ENCODE peak calls at places on chromosomes 13 and 19, in seven cellular contexts. R is IMR-90, K is neuronal stem cell, U is trophoblast cell, S is H1, L is H9, Y is mesenchymal stem cell. G is an unnamed sample.

GRCh38 chr13:76600086-76600485 is 286.1 kb downstream of the KCTD12 start:
- DNase-seq in R (no peak), K (no peak), U (no peak), S (no peak), L (no peak), Y (peak), G (no peak)

GRCh38 chr13:50123862-50124535 is 108.8 kb downstream of the KCNRG start:
- DNase-seq in R (peak), K (peak), U (peak), S (peak), L (peak), Y (peak), G (peak)

GRCh38 chr19:32966750-32967149 is 5.0 kb downstream of the CEP89 start:
- DNase-seq in R (no peak), K (no peak), U (no peak), S (no peak), L (no peak), Y (no peak), G (no peak)

GRCh38 chr13:114132419-114133121 is at the start of gene RASA3:
- DNase-seq in R (peak), K (peak), U (peak), S (peak), L (peak), Y (peak), G (peak)

GRCh38 chr19:20503536-20503935 is 62.0 kb downstream of the ZNF737 start:
- DNase-seq in R (peak), K (no peak), U (no peak), S (no peak), L (no peak), Y (no peak), G (no peak)

GRCh38 chr13:94114166-94114565 is 365.3 kb downstream of the DCT start:
- DNase-seq in R (no peak), K (no peak), U (no peak), S (no peak), L (no peak), Y (no peak), G (no peak)

GRCh38 chr13:23578411-23579071 is 8.3 kb downstream of the TNFRSF19 start:
- DNase-seq in R (peak), K (no peak), U (peak), S (peak), L (peak), Y (peak), G (peak)

GRCh38 chr13:37490176-37490575 is 108.4 kb downstream of the POSTN start:
- DNase-seq in R (peak), K (no peak), U (no peak), S (no peak), L (no peak), Y (no peak), G (no peak)

GRCh38 chr13:50129923-50130685 is 114.9 kb downstream of the KCNRG start:
- DNase-seq in R (no peak), K (peak), U (peak), S (no peak), L (peak), Y (peak), G (peak)

GRCh38 chr13:41017153-41017552 is 2.0 kb downstream of the ELF1 start:
- DNase-seq in R (no peak), K (no peak), U (no peak), S (no peak), L (no peak), Y (peak), G (no peak)

GRCh38 chr19:18306903-18307681 is 15.8 kb downstream of the LSM4 start:
- DNase-seq in R (no peak), K (no peak), U (no peak), S (no peak), L (no peak), Y (no peak), G (no peak)

GRCh38 chr19:49556412-49557398 is 23.7 kb downstream of the NOSIP start:
- DNase-seq in R (no peak), K (no peak), U (no peak), S (peak), L (peak), Y (no peak), G (peak)

GRCh38 chr19:2260341-2260751 is 4.1 kb upstream of the JSRP1 start:
- DNase-seq in R (no peak), K (no peak), U (no peak), S (no peak), L (no peak), Y (no peak), G (no peak)

GRCh38 chr19:18660051-18660910 is 23.2 kb upstream of the CRTC1 start:
- DNase-seq in R (peak), K (no peak), U (peak), S (no peak), L (no peak), Y (peak), G (no peak)

GRCh38 chr13:27082325-27082724 is 89.3 kb downstream of the USP12 start:
- DNase-seq in R (no peak), K (no peak), U (no peak), S (no peak), L (no peak), Y (no peak), G (no peak)

GRCh38 chr13:113946409-113947181 is 27.3 kb downstream of the C13orf46 start:
- DNase-seq in R (no peak), K (no peak), U (no peak), S (no peak), L (no peak), Y (no peak), G (no peak)

GRCh38 chr13:99968521-99969367 is 2.8 kb downstream of the ZIC5 start:
- DNase-seq in R (no peak), K (no peak), U (no peak), S (no peak), L (peak), Y (no peak), G (peak)

GRCh38 chr13:23081901-23082300 is 98.9 kb upstream of the SGCG start:
- DNase-seq in R (no peak), K (no peak), U (no peak), S (no peak), L (no peak), Y (no peak), G (no peak)

GRCh38 chr19:39277598-39277997 is 9.4 kb downstream of the IFNL2 start:
- DNase-seq in R (no peak), K (no peak), U (peak), S (no peak), L (no peak), Y (peak), G (no peak)

GRCh38 chr19:55600336-55601028 is 394 bp downstream of the ZNF524 start:
- DNase-seq in R (peak), K (peak), U (peak), S (no peak), L (no peak), Y (no peak), G (no peak)

GRCh38 chr19:38848299-38849146 is 1.3 kb downstream of the HNRNPL start:
- DNase-seq in R (no peak), K (no peak), U (no peak), S (no peak), L (no peak), Y (no peak), G (no peak)

GRCh38 chr19:9597027-9597426 is 12.7 kb upstream of the ZNF121 start:
- DNase-seq in R (peak), K (no peak), U (peak), S (no peak), L (no peak), Y (peak), G (no peak)

GRCh38 chr19:45469835-45470146 is 2.0 kb downstream of the FOSB start:
- DNase-seq in R (no peak), K (no peak), U (peak), S (no peak), L (no peak), Y (no peak), G (no peak)

DNA sequence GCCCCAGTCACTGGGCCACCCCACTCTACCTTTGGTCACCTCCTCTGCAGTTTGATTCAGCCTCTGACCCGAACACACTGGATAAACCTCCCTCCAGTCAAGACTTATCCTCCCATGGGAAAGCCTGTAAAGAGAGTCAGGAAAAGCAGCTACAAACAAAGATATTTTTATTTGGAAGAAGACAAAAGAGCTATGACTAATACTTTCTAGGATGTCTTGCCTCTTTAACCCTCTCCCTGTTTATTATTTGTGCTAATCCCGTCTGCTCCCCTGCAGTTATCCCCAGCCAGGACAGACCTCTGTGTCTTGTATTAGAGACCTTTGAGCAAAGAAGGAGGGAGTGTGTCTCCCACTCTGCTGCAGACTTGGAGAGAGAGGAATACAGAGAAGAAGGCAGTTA is 178.3 kb downstream of the EFNB2 start:
- DNase-seq in R (peak), K (peak), U (no peak), S (no peak), L (no peak), Y (peak), G (no peak)
- H3K18ac ChIP-seq in R (no peak), K (no peak), U (no peak), S (no peak), L (no peak), Y (no peak), G (no peak)

DNA sequence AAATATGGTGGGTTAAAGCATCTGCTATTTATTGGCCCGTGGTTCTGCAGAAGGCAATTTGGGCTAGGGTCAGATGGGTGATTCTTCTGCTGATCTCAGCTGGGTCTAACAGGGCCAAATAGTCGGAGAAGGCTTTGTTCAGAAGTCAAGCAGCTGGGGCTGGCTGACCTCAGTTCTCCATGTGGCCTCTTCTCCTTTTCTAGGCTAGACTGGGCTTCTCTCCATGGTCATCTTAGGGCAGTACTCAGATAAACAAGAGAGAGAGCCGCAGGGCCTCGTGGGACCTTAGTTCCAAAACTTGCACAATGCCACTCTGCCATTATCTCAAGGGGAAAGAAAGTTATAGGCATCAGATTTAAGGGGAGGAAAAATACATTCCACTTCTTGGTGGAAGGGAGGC is 89.6 kb downstream of the NALCN start:
- DNase-seq in R (no peak), K (no peak), U (no peak), S (no peak), L (no peak), Y (no peak), G (no peak)
- H3K4ac ChIP-seq in R (no peak), K (no peak), U (no peak), S (no peak), L (no peak), Y (no peak), G (no peak)

GRCh38 chr19:48149430-48149829 is 20.7 kb downstream of the LIG1 start:
- DNase-seq in R (no peak), K (no peak), U (no peak), S (no peak), L (no peak), Y (no peak), G (no peak)
- H4K8ac ChIP-seq in R (no peak), K (no peak), U (no peak), S (no peak), L (no peak), Y (no peak), G (no peak)

GRCh38 chr13:110483386-110483785 is 78.1 kb downstream of the RAB20 start:
- DNase-seq in R (no peak), K (no peak), U (no peak), S (no peak), L (no peak), Y (no peak), G (no peak)
- H3K18ac ChIP-seq in R (no peak), K (no peak), U (no peak), S (no peak), L (no peak), Y (no peak), G (no peak)

DNA sequence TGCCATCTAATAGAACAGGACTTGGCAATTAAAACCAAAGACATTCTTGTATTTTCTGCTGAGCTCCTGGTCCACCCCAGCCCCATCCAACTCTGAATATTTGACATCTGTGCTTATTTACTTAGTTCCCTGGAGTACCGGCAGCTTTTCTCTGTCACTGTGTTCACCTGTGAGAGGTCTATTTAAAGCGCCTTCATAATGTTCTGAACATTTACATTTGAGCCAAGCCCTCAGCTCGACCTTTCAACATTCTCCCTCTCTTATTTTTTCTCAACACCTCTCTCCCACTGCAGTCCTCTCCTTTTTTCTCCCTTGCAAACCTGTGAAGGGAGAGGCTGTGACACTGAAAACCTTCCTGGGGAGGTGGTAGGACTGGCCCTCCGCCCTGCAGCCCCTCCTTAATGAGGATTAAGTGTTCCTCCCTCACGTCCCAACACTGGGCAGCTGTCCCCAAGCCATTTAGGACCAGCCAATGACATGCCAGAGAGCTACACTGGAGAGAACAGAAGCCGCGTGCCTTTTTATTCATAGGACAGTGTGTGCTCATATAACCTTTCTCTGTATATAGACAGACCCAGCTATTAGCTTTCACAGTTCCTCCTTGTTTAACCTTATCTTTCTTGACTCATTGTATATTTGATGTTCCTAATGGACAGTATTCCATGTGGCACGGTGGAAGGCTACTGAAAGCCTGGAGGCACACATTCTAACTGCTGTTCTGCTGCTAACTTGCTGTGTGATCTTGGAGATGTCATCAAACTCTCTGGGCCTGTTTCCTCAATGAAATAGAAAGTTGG is 134.8 kb downstream of the NUFIP1 start:
- DNase-seq in R (peak), K (no peak), U (no peak), S (no peak), L (no peak), Y (no peak), G (no peak)
- H3K4ac ChIP-seq in R (no peak), K (no peak), U (no peak), S (no peak), L (no peak), Y (no peak), G (no peak)

GRCh38 chr13:111168116-111168515 is 53.0 kb downstream of the ARHGEF7 start:
- DNase-seq in R (no peak), K (no peak), U (no peak), S (no peak), L (no peak), Y (no peak), G (no peak)
- H4K8ac ChIP-seq in R (no peak), K (no peak), U (no peak), S (no peak), L (no peak), Y (no peak), G (no peak)